ENCODE peak calls at places on chromosome 9, in four cellular contexts. One of them, this sample, is unnamed.

GRCh38 chr9:19000133-19000532 is 32.9 kb downstream of the SAXO1 start:
- DNase-seq in HepG2: no peak
- DNase-seq in GM12892: no peak
- DNase-seq in A549: no peak
- DNase-seq in this sample: no peak

GRCh38 chr9:6600426-6600825 is 45.1 kb downstream of the GLDC start:
- DNase-seq in A549: no peak
- DNase-seq in HepG2: no peak
- DNase-seq in GM12892: no peak
- DNase-seq in this sample: no peak

GRCh38 chr9:98775831-98776441 is 20.4 kb downstream of the ANKS6 start:
- DNase-seq in HepG2: peak; percentile 67
- DNase-seq in GM12892: peak; percentile 47
- DNase-seq in A549: peak; percentile 74
- DNase-seq in this sample: peak; percentile 65

GRCh38 chr9:136728548-136729123 is 14.1 kb downstream of the LCN10 start:
- DNase-seq in A549: peak; percentile 56
- DNase-seq in GM12892: no peak
- DNase-seq in HepG2: no peak
- DNase-seq in this sample: no peak

GRCh38 chr9:35660966-35661413 is 2.9 kb downstream of the CCDC107 start:
- DNase-seq in A549: peak; percentile 68
- DNase-seq in HepG2: peak; percentile 54
- DNase-seq in GM12892: no peak
- DNase-seq in this sample: no peak

GRCh38 chr9:114790521-114790920 is 15.3 kb downstream of the TNFSF15 start:
- DNase-seq in A549: no peak
- DNase-seq in HepG2: peak; percentile 2
- DNase-seq in GM12892: no peak
- DNase-seq in this sample: no peak

GRCh38 chr9:72294952-72295351 is 70.1 kb downstream of the ZFAND5 start:
- DNase-seq in A549: peak; percentile 94
- DNase-seq in GM12892: no peak
- DNase-seq in HepG2: peak; percentile 44
- DNase-seq in this sample: no peak

GRCh38 chr9:93665128-93665565 is 88.8 kb downstream of the PHF2 start:
- DNase-seq in A549: no peak
- DNase-seq in GM12892: no peak
- DNase-seq in HepG2: no peak
- DNase-seq in this sample: no peak

GRCh38 chr9:126669108-126669507 is 55.4 kb downstream of the LMX1B start:
- DNase-seq in A549: no peak
- DNase-seq in GM12892: no peak
- DNase-seq in HepG2: no peak
- DNase-seq in this sample: no peak

GRCh38 chr9:123460091-123460490 is 104.1 kb downstream of the CRB2 start:
- DNase-seq in GM12892: no peak
- DNase-seq in HepG2: no peak
- DNase-seq in A549: no peak
- DNase-seq in this sample: no peak

GRCh38 chr9:69393425-69393824 is 68.4 kb downstream of the ENTREP1 start:
- DNase-seq in A549: no peak
- DNase-seq in GM12892: no peak
- DNase-seq in HepG2: no peak
- DNase-seq in this sample: no peak

GRCh38 chr9:89738137-89738932 is 133.5 kb downstream of the GADD45G start:
- DNase-seq in A549: no peak
- DNase-seq in GM12892: no peak
- DNase-seq in HepG2: no peak
- DNase-seq in this sample: no peak

GRCh38 chr9:114662081-114662989 is 4.7 kb upstream of the TEX53 start:
- DNase-seq in HepG2: peak; percentile 22
- DNase-seq in A549: peak; percentile 33
- DNase-seq in GM12892: peak; percentile 53
- DNase-seq in this sample: peak; percentile 54

GRCh38 chr9:97293827-97294226 is 13.6 kb upstream of the CCDC180 start:
- DNase-seq in A549: no peak
- DNase-seq in GM12892: no peak
- DNase-seq in HepG2: no peak
- DNase-seq in this sample: no peak

GRCh38 chr9:98117984-98118639 is 910 bp downstream of the TRIM14 start:
- DNase-seq in HepG2: peak; percentile 82
- DNase-seq in A549: peak; percentile 62
- DNase-seq in GM12892: no peak
- DNase-seq in this sample: peak; percentile 76

GRCh38 chr9:85453850-85454249 is 287.9 kb downstream of the AGTPBP1 start:
- DNase-seq in A549: no peak
- DNase-seq in HepG2: no peak
- DNase-seq in GM12892: no peak
- DNase-seq in this sample: no peak

GRCh38 chr9:93390953-93391515 is 60.5 kb upstream of the FAM120A start:
- DNase-seq in HepG2: no peak
- DNase-seq in A549: no peak
- DNase-seq in GM12892: no peak
- DNase-seq in this sample: no peak

GRCh38 chr9:127558581-127559246 is 53.4 kb upstream of the STXBP1 start:
- DNase-seq in GM12892: no peak
- DNase-seq in A549: no peak
- DNase-seq in HepG2: no peak
- DNase-seq in this sample: no peak

GRCh38 chr9:21828853-21829405 is 26.5 kb downstream of the MTAP start:
- DNase-seq in A549: peak; percentile 20
- DNase-seq in HepG2: no peak
- DNase-seq in GM12892: no peak
- DNase-seq in this sample: no peak

GRCh38 chr9:133953976-133954709 is 38.0 kb downstream of the VAV2 start:
- DNase-seq in GM12892: no peak
- DNase-seq in HepG2: no peak
- DNase-seq in A549: no peak
- DNase-seq in this sample: no peak

GRCh38 chr9:133957328-133957727 is 34.8 kb downstream of the VAV2 start:
- DNase-seq in A549: no peak
- DNase-seq in HepG2: no peak
- DNase-seq in GM12892: no peak
- DNase-seq in this sample: no peak

GRCh38 chr9:133956520-133957076 is 35.5 kb downstream of the VAV2 start:
- DNase-seq in GM12892: no peak
- DNase-seq in HepG2: no peak
- DNase-seq in A549: no peak
- DNase-seq in this sample: no peak

GRCh38 chr9:133954862-133955529 is 37.1 kb downstream of the VAV2 start:
- DNase-seq in HepG2: no peak
- DNase-seq in A549: no peak
- DNase-seq in GM12892: no peak
- DNase-seq in this sample: no peak

GRCh38 chr9:133955821-133956411 is 36.2 kb downstream of the VAV2 start:
- DNase-seq in HepG2: no peak
- DNase-seq in GM12892: peak; percentile 86
- DNase-seq in A549: no peak
- DNase-seq in this sample: no peak
- TF ChIP-seq POLR2A in HepG2: no peak
- TF ChIP-seq POLR2A in GM12892: peak; percentile 84
- TF ChIP-seq POLR2A in A549: no peak
- TF ChIP-seq POLR2A in this sample: no peak

GRCh38 chr9:2017209-2017458 is 2.0 kb downstream of the SMARCA2 start:
- DNase-seq in GM12892: no peak
- DNase-seq in HepG2: no peak
- DNase-seq in A549: no peak
- DNase-seq in this sample: no peak

GRCh38 chr9:2017459-2018161 is 2.5 kb downstream of the SMARCA2 start:
- DNase-seq in HepG2: peak; percentile 20
- DNase-seq in A549: peak; percentile 76
- DNase-seq in GM12892: peak; percentile 56
- DNase-seq in this sample: peak; percentile 54

GRCh38 chr9:2015581-2016410 is 649 bp downstream of the SMARCA2 start:
- DNase-seq in GM12892: peak; percentile 27
- DNase-seq in A549: peak; percentile 36
- DNase-seq in HepG2: peak; percentile 13
- DNase-seq in this sample: peak; percentile 20

GRCh38 chr9:2018162-2018643 is 3.1 kb downstream of the SMARCA2 start:
- DNase-seq in GM12892: no peak
- DNase-seq in HepG2: no peak
- DNase-seq in A549: no peak
- DNase-seq in this sample: no peak

DNA sequence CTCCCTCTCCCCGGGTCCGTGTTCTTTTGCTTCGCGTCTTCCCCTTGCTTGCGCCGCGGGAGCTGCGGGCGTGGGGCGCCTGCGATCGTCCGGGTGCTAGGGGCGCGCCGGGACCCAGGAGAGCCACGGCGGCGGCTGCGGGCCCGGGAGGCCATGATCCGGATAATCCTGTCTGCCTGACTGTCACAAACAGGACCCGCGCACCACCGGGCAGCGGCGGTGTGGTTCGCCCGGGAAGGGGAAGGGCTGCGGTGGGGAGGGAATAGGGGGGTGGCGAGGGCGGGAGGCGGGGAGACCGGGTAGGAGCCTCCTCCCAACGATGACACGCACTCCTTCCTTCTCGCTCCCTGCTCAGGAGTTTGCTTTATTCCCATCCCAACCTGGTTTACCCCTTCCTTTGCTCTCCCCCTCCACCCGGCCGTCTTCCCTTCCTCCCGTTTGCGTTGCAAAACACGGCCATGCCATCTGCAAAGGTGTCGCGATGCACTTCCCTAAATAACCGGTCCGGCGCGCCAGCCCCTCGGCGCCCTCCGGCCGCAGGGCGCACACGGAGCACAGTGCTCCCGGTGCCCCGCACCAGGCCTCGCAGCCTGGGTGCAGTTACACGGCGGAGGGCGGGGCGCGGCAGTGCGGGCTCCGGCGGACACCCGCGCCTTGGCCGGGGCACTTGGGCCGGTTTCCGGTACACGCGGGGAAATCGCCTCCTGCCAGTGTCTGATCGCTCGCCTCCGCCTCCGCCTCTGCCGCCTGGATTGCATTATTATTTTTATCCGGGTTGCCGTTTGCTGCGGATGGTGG is 1.5 kb downstream of the SMARCA2 start:
- DNase-seq in HepG2: peak; percentile 45
- DNase-seq in A549: peak; percentile 82
- DNase-seq in GM12892: peak; percentile 39
- DNase-seq in this sample: peak; percentile 77
- TF ChIP-seq POLR2A in HepG2: no peak
- TF ChIP-seq POLR2A in A549: no peak
- TF ChIP-seq POLR2A in GM12892: no peak
- TF ChIP-seq POLR2A in this sample: peak; percentile 46

GRCh38 chr9:92095236-92095635 is 20.0 kb downstream of the SPTLC1 start:
- DNase-seq in GM12892: no peak
- DNase-seq in HepG2: no peak
- DNase-seq in A549: no peak
- DNase-seq in this sample: no peak

GRCh38 chr9:92094655-92095054 is 20.6 kb downstream of the SPTLC1 start:
- DNase-seq in GM12892: no peak
- DNase-seq in A549: no peak
- DNase-seq in HepG2: peak; percentile 5
- DNase-seq in this sample: no peak

GRCh38 chr9:92098638-92099037 is 16.6 kb downstream of the SPTLC1 start:
- DNase-seq in HepG2: no peak
- DNase-seq in A549: no peak
- DNase-seq in GM12892: no peak
- DNase-seq in this sample: no peak

GRCh38 chr9:92100237-92100911 is 14.8 kb downstream of the SPTLC1 start:
- DNase-seq in A549: peak; percentile 61
- DNase-seq in HepG2: no peak
- DNase-seq in GM12892: no peak
- DNase-seq in this sample: peak; percentile 81

DNA sequence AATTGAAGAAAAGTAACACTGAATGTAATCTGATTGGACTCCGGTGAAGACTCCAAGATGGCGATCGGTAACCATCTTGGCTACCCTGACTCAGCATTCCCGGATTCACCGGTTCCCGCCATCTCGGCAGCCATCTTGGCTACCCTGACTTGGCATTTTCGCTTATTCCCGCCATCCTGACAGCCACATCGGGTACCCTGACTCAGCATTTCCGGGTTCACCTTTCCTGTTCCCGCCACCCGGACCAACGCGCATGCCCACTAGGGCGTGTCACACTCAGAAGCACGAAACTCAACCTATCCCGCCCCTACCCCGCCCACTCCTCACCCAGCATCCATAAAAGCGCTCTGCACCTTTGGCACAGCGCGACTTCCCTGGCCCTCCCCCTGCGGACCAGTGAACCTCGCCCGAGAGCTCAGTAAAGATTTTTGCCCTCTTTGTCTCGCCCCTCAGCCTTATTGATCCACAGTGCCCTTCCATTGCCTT is 17.2 kb downstream of the SPTLC1 start:
- DNase-seq in HepG2: no peak
- DNase-seq in A549: no peak
- DNase-seq in GM12892: no peak
- DNase-seq in this sample: no peak
- TF ChIP-seq POLR2A in HepG2: no peak
- TF ChIP-seq POLR2A in A549: no peak
- TF ChIP-seq POLR2A in GM12892: no peak
- TF ChIP-seq POLR2A in this sample: no peak

GRCh38 chr9:134325096-134325812 is 1.0 kb upstream of the RXRA start:
- DNase-seq in HepG2: no peak
- DNase-seq in GM12892: no peak
- DNase-seq in A549: peak; percentile 39
- DNase-seq in this sample: peak; percentile 90
- TF ChIP-seq POLR2A in HepG2: no peak
- TF ChIP-seq POLR2A in GM12892: no peak
- TF ChIP-seq POLR2A in A549: no peak
- TF ChIP-seq POLR2A in this sample: peak; percentile 8

GRCh38 chr9:88388203-88388885 is at the start of gene SPIN1:
- DNase-seq in HepG2: peak; percentile 35
- DNase-seq in GM12892: peak; percentile 85
- DNase-seq in A549: peak; percentile 77
- DNase-seq in this sample: peak; percentile 95

GRCh38 chr9:88390371-88390990 is 2.2 kb downstream of the SPIN1 start:
- DNase-seq in HepG2: no peak
- DNase-seq in GM12892: no peak
- DNase-seq in A549: no peak
- DNase-seq in this sample: no peak

GRCh38 chr9:88387733-88388202 is 476 bp upstream of the SPIN1 start:
- DNase-seq in A549: peak; percentile 64
- DNase-seq in HepG2: peak; percentile 20
- DNase-seq in GM12892: peak; percentile 12
- DNase-seq in this sample: peak; percentile 87

GRCh38 chr9:88387035-88387732 is 1.1 kb upstream of the SPIN1 start:
- DNase-seq in HepG2: peak; percentile 18
- DNase-seq in A549: peak; percentile 54
- DNase-seq in GM12892: no peak
- DNase-seq in this sample: no peak

GRCh38 chr9:88388886-88389617 is 808 bp downstream of the SPIN1 start:
- DNase-seq in GM12892: peak; percentile 31
- DNase-seq in A549: peak; percentile 68
- DNase-seq in HepG2: peak; percentile 66
- DNase-seq in this sample: peak; percentile 75
- TF ChIP-seq POLR2A in GM12892: no peak
- TF ChIP-seq POLR2A in A549: no peak
- TF ChIP-seq POLR2A in HepG2: no peak
- TF ChIP-seq POLR2A in this sample: no peak